ENCODE peak calls at places on chromosomes 5 and 9, in seven cellular contexts. D is epithelial cell of esophagus; X is GM06990; O is skeletal muscle cell; A is CD8-positive, alpha-beta T cell; Z is cardiac muscle cell; J is thoracic aorta. E is an unnamed sample.

GRCh38 chr5:171579162-171579561 is 159.7 kb downstream of the FGF18 start:
- DNase-seq in J (no peak), A (no peak), Z (no peak), D (no peak), X (no peak), O (no peak), E (no peak)

GRCh38 chr5:38265546-38266179 is 7.3 kb downstream of the EGFLAM start:
- DNase-seq in A (no peak), X (no peak), J (no peak), D (peak; percentile 50), Z (peak; percentile 88), O (no peak), E (peak; percentile 58)

GRCh38 chr5:126811515-126812198 is 34.7 kb downstream of the LMNB1 start:
- DNase-seq in D (peak; percentile 41), A (no peak), X (no peak), J (no peak), O (peak; percentile 4), Z (no peak), E (peak; percentile 37)

GRCh38 chr9:17509151-17509550 is 69.7 kb upstream of the SH3GL2 start:
- DNase-seq in X (no peak), J (no peak), A (no peak), D (no peak), O (no peak), Z (no peak), E (no peak)

GRCh38 chr5:172362755-172363154 is 79.2 kb upstream of the UBTD2 start:
- DNase-seq in X (peak; percentile 56), A (no peak), J (no peak), D (peak; percentile 34), Z (no peak), O (no peak), E (peak; percentile 61)

GRCh38 chr5:9766581-9766980 is 136.4 kb upstream of the TAS2R1 start:
- DNase-seq in D (peak; percentile 57), A (no peak), X (no peak), J (no peak), Z (no peak), O (no peak), E (peak; percentile 8)

GRCh38 chr5:135367070-135367469 is 32.0 kb downstream of the MACROH2A1 start:
- DNase-seq in J (no peak), O (no peak), X (no peak), D (no peak), Z (no peak), A (no peak), E (no peak)

GRCh38 chr9:85055506-85056202 is 386.1 kb downstream of the NTRK2 start:
- DNase-seq in O (no peak), A (no peak), X (peak; percentile 42), J (no peak), D (no peak), Z (no peak), E (peak; percentile 38)

GRCh38 chr9:127916665-127917581 is at the start of gene ST6GALNAC4:
- DNase-seq in D (peak; percentile 85), X (peak; percentile 92), O (peak; percentile 61), A (peak; percentile 96), J (peak; percentile 70), Z (peak; percentile 95), E (peak; percentile 97)

GRCh38 chr5:115977988-115978387 is 15.7 kb downstream of the LVRN start:
- DNase-seq in A (no peak), J (no peak), O (peak; percentile 54), X (no peak), Z (no peak), D (peak; percentile 29), E (peak; percentile 34)

GRCh38 chr9:98368366-98369065 is 113.1 kb upstream of the TBC1D2 start:
- DNase-seq in A (no peak), J (no peak), X (no peak), Z (no peak), O (no peak), D (no peak), E (no peak)

GRCh38 chr9:37453827-37454226 is 11.4 kb downstream of the ZBTB5 start:
- DNase-seq in X (no peak), O (no peak), D (peak; percentile 75), Z (no peak), A (no peak), J (no peak), E (no peak)

GRCh38 chr5:2471152-2471879 is 280.2 kb downstream of the IRX2 start:
- DNase-seq in A (no peak), D (no peak), J (no peak), X (no peak), O (no peak), Z (no peak), E (no peak)

GRCh38 chr5:22541037-22541436 is 312.1 kb downstream of the CDH12 start:
- DNase-seq in X (no peak), A (no peak), D (no peak), J (no peak), Z (peak; percentile 87), O (no peak), E (no peak)

GRCh38 chr9:126472931-126473330 is 140.8 kb upstream of the LMX1B start:
- DNase-seq in J (no peak), A (no peak), O (no peak), X (no peak), Z (no peak), D (no peak), E (no peak)

GRCh38 chr9:126468141-126468825 is 141.7 kb downstream of the MVB12B start:
- DNase-seq in J (no peak), A (no peak), Z (no peak), X (no peak), D (no peak), O (no peak), E (no peak)

GRCh38 chr9:126472446-126472845 is 141.3 kb upstream of the LMX1B start:
- DNase-seq in O (no peak), X (no peak), J (no peak), A (no peak), Z (no peak), D (no peak), E (no peak)

GRCh38 chr9:126470251-126470993 is 143.3 kb upstream of the LMX1B start:
- DNase-seq in D (no peak), O (no peak), A (no peak), J (no peak), X (no peak), Z (no peak), E (peak; percentile 25)

DNA sequence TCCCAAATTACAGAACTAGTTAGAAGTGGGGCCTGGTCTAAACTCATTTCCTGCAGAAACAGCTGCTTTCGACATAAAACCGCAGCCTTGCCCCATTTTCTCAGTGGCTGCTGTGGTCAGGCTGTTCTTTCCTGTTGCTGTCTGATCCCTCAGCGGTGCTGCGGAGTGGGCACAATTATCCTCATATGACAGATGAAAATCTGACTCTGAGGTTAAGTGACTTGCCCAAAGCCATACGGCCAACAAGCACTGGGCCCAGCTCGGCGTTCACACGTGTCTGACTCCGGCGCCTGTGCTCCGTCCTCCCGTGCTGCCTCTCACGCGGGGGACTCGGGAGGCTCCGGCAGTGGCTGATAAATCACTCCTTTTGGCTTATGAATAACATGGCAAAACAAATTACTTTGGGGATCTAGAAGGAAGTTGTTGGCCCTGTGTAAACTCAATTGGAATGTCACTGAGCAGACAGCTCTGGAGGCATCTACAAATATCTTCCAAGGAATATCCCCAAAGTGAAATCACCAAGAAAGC is 142.6 kb upstream of the LMX1B start:
- DNase-seq in X (peak; percentile 52), O (peak; percentile 65), D (no peak), J (peak; percentile 26), Z (no peak), A (peak; percentile 70), E (peak; percentile 73)
- H3K4me3 ChIP-seq in X (peak overlapping the region; percentile 15), O (no peak overlapping the region), D (no peak overlapping the region), J (no peak overlapping the region), Z (no peak overlapping the region), A (peak overlapping the region; percentile 40), E (no peak overlapping the region)

GRCh38 chr5:33957789-33958575 is 21.8 kb downstream of the RXFP3 start:
- DNase-seq in D (no peak), X (no peak), O (no peak), A (no peak), Z (no peak), J (no peak), E (no peak)
- H3K4me3 ChIP-seq in D (no peak overlapping the region), X (no peak overlapping the region), O (no peak overlapping the region), A (no peak overlapping the region), Z (no peak overlapping the region), J (no peak overlapping the region), E (no peak overlapping the region)

GRCh38 chr5:7850533-7851239 is at the start of gene CFAP90:
- DNase-seq in Z (peak; percentile 86), O (no peak), A (no peak), D (peak; percentile 34), J (no peak), X (no peak), E (no peak)

GRCh38 chr5:7852542-7852941 is 1.6 kb upstream of the CFAP90 start:
- DNase-seq in O (no peak), A (no peak), Z (no peak), X (no peak), D (no peak), J (no peak), E (no peak)

GRCh38 chr5:7851617-7852289 is 820 bp upstream of the CFAP90 start:
- DNase-seq in J (no peak), O (no peak), X (no peak), D (no peak), A (no peak), Z (no peak), E (no peak)

GRCh38 chr5:7850241-7850532 is 746 bp downstream of the CFAP90 start:
- DNase-seq in J (no peak), X (no peak), A (no peak), D (no peak), Z (no peak), O (no peak), E (no peak)

GRCh38 chr5:7851240-7851592 is 283 bp upstream of the CFAP90 start:
- DNase-seq in Z (no peak), A (no peak), O (no peak), J (no peak), D (no peak), X (no peak), E (no peak)
- H3K4me3 ChIP-seq in Z (peak overlapping the region; percentile 72), A (no peak overlapping the region), O (peak overlapping the region; percentile 57), J (peak overlapping the region; percentile 75), D (peak overlapping the region; percentile 16), X (no peak overlapping the region), E (no peak overlapping the region)

GRCh38 chr5:141427783-141428426 is 2.4 kb upstream of the PCDHGA12 start:
- DNase-seq in D (no peak), A (no peak), O (no peak), X (no peak), Z (no peak), J (no peak), E (no peak)
- H3K4me3 ChIP-seq in D (no peak overlapping the region), A (no peak overlapping the region), O (no peak overlapping the region), X (no peak overlapping the region), Z (no peak overlapping the region), J (no peak overlapping the region), E (no peak overlapping the region)